ENCODE peak calls at places on chromosome 22, in four cellular contexts. One of them, this sample, is unnamed.

GRCh38 chr22:36862251-36863242 is 1.7 kb downstream of the NCF4 start:
- DNase-seq in WTC11: no peak
- DNase-seq in K562: no peak
- DNase-seq in H1: no peak
- DNase-seq in this sample: no peak

GRCh38 chr22:46290121-46290842 is 6.4 kb upstream of the GTSE1 start:
- DNase-seq in K562: no peak
- DNase-seq in H1: no peak
- DNase-seq in WTC11: no peak
- DNase-seq in this sample: no peak

GRCh38 chr22:42747701-42748513 is 27.2 kb upstream of the A4GALT start:
- DNase-seq in K562: no peak
- DNase-seq in WTC11: no peak
- DNase-seq in H1: no peak
- DNase-seq in this sample: no peak

GRCh38 chr22:28769394-28770085 is 3.0 kb upstream of the CCDC117 start:
- DNase-seq in WTC11: no peak
- DNase-seq in K562: no peak
- DNase-seq in H1: no peak
- DNase-seq in this sample: no peak

GRCh38 chr22:45709866-45710265 is 38.2 kb downstream of the ATXN10 start:
- DNase-seq in WTC11: no peak
- DNase-seq in H1: no peak
- DNase-seq in K562: no peak
- DNase-seq in this sample: no peak

GRCh38 chr22:41699264-41700104 is at the start of gene MEI1:
- DNase-seq in H1: peak; percentile 75
- DNase-seq in K562: no peak
- DNase-seq in WTC11: peak; percentile 49
- DNase-seq in this sample: no peak

GRCh38 chr22:35575116-35575748 is 34.6 kb downstream of the RASD2 start:
- DNase-seq in H1: no peak
- DNase-seq in WTC11: no peak
- DNase-seq in K562: peak; percentile 20
- DNase-seq in this sample: peak; percentile 57

GRCh38 chr22:36885474-36885873 is 24.7 kb downstream of the NCF4 start:
- DNase-seq in H1: no peak
- DNase-seq in WTC11: no peak
- DNase-seq in K562: no peak
- DNase-seq in this sample: no peak

GRCh38 chr22:19902245-19902699 is 39.3 kb upstream of the COMT start:
- DNase-seq in WTC11: no peak
- DNase-seq in K562: no peak
- DNase-seq in H1: no peak
- DNase-seq in this sample: no peak

GRCh38 chr22:19663286-19663815 is 51.0 kb upstream of the SEPTIN5 start:
- DNase-seq in K562: peak; percentile 29
- DNase-seq in H1: no peak
- DNase-seq in WTC11: no peak
- DNase-seq in this sample: peak; percentile 90

GRCh38 chr22:24937114-24937513 is 9.4 kb downstream of the LHFPL7 start:
- DNase-seq in WTC11: peak; percentile 23
- DNase-seq in H1: no peak
- DNase-seq in K562: no peak
- DNase-seq in this sample: peak; percentile 32

GRCh38 chr22:47289316-47289985 is 527.0 kb downstream of the TBC1D22A start:
- DNase-seq in K562: no peak
- DNase-seq in H1: no peak
- DNase-seq in WTC11: peak; percentile 2
- DNase-seq in this sample: no peak

GRCh38 chr22:37566329-37566837 is 6.1 kb downstream of the CDC42EP1 start:
- DNase-seq in WTC11: no peak
- DNase-seq in H1: no peak
- DNase-seq in K562: no peak
- DNase-seq in this sample: no peak

GRCh38 chr22:28933321-28933720 is 49.9 kb downstream of the ZNRF3 start:
- DNase-seq in WTC11: no peak
- DNase-seq in K562: no peak
- DNase-seq in H1: no peak
- DNase-seq in this sample: no peak

GRCh38 chr22:32204211-32204855 is 540 bp downstream of the RFPL2 start:
- DNase-seq in K562: no peak
- DNase-seq in H1: peak; percentile 71
- DNase-seq in WTC11: peak; percentile 63
- DNase-seq in this sample: peak; percentile 60

GRCh38 chr22:32206774-32207758 is 2.2 kb upstream of the RFPL2 start:
- DNase-seq in WTC11: peak; percentile 61
- DNase-seq in H1: peak; percentile 61
- DNase-seq in K562: no peak
- DNase-seq in this sample: peak; percentile 32

GRCh38 chr22:32207971-32208480 is 3.2 kb upstream of the RFPL2 start:
- DNase-seq in K562: no peak
- DNase-seq in WTC11: no peak
- DNase-seq in H1: no peak
- DNase-seq in this sample: no peak

GRCh38 chr22:32204856-32205722 is at the start of gene RFPL2:
- DNase-seq in K562: no peak
- DNase-seq in H1: peak; percentile 79
- DNase-seq in WTC11: peak; percentile 80
- DNase-seq in this sample: peak; percentile 85

DNA sequence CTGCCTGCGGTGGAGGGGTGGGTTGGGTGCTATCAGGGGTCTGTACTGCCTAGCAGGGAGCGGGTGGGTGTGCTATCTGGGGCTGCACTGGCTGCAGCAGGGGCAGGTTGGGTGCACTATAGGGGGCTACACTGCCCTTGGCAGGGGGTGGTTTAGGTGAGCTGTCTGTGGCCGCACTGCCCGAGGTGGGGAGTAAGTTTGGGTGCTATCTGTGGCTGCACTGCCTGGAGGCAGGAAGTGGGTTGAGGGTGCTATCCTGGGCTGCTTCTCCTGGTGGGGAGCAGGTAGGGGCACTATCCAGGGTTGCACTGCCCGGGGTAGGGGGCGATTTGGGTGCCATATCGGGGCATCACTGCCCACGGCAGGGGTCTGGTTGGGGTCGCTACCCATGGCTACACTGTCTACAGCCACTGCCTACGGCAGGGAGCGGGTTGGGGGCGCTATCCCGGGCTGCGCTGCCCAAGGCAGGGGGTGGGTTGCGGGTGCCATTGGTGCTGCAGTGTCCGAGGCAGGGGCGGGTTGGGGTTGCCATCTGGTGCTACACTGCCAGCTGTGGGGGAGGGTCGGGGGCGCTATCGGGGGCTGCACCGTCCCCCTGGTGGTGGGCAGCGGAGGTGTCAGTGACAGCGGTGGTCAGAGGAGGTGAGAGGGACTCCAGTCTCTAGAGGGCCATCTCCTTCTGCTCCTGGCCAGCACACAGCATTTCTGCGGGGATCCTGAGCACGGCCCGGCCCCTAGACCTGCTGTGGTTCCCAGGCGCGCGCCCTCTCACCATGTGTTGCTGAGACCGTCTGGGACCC is 1.3 kb upstream of the RFPL2 start:
- DNase-seq in K562: no peak
- DNase-seq in WTC11: peak; percentile 68
- DNase-seq in H1: peak; percentile 76
- DNase-seq in this sample: peak; percentile 77
- TF ChIP-seq TEAD4 in K562: no peak
- TF ChIP-seq TEAD4 in WTC11: no peak
- TF ChIP-seq TEAD4 in H1: no peak
- TF ChIP-seq TEAD4 in this sample: no peak

DNA sequence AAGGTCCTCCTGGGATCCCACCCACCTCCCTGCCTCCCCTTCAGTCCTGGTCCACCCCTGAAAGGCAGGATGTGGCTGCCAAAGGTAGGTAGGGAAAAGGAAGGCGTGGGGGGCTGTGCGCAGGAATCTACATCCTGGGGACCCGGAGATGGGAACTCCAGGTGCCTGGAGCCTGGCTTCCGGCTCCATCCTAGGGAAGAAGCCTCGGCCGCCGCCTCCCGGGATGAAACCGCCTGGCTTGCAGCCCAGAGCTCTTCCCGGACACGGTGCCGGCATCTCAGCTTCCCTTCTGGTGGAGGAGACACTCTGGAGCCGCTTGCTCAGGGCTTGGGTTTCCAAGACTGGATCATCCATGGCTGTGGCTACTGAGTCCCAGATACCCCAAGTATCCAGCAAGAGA is 33.3 kb upstream of the PDGFB start:
- DNase-seq in K562: no peak
- DNase-seq in WTC11: no peak
- DNase-seq in H1: no peak
- DNase-seq in this sample: no peak
- TF ChIP-seq TEAD4 in K562: no peak
- TF ChIP-seq TEAD4 in WTC11: no peak
- TF ChIP-seq TEAD4 in H1: no peak
- TF ChIP-seq TEAD4 in this sample: no peak

GRCh38 chr22:30306629-30307016 is 17.3 kb upstream of the CASTOR1 start:
- DNase-seq in WTC11: no peak
- DNase-seq in H1: no peak
- DNase-seq in K562: no peak
- DNase-seq in this sample: no peak

GRCh38 chr22:30304495-30305244 is 15.4 kb upstream of the CASTOR1 start:
- DNase-seq in K562: no peak
- DNase-seq in WTC11: no peak
- DNase-seq in H1: no peak
- DNase-seq in this sample: no peak

GRCh38 chr22:30307026-30307574 is 17.8 kb upstream of the CASTOR1 start:
- DNase-seq in WTC11: no peak
- DNase-seq in H1: no peak
- DNase-seq in K562: no peak
- DNase-seq in this sample: no peak

GRCh38 chr22:30305906-30306628 is 16.8 kb upstream of the CASTOR1 start:
- DNase-seq in H1: no peak
- DNase-seq in WTC11: no peak
- DNase-seq in K562: no peak
- DNase-seq in this sample: no peak

GRCh38 chr22:30305519-30305905 is 16.2 kb upstream of the CASTOR1 start:
- DNase-seq in WTC11: no peak
- DNase-seq in K562: no peak
- DNase-seq in H1: no peak
- DNase-seq in this sample: no peak
- TF ChIP-seq TEAD4 in WTC11: no peak
- TF ChIP-seq TEAD4 in K562: no peak
- TF ChIP-seq TEAD4 in H1: no peak
- TF ChIP-seq TEAD4 in this sample: no peak

DNA sequence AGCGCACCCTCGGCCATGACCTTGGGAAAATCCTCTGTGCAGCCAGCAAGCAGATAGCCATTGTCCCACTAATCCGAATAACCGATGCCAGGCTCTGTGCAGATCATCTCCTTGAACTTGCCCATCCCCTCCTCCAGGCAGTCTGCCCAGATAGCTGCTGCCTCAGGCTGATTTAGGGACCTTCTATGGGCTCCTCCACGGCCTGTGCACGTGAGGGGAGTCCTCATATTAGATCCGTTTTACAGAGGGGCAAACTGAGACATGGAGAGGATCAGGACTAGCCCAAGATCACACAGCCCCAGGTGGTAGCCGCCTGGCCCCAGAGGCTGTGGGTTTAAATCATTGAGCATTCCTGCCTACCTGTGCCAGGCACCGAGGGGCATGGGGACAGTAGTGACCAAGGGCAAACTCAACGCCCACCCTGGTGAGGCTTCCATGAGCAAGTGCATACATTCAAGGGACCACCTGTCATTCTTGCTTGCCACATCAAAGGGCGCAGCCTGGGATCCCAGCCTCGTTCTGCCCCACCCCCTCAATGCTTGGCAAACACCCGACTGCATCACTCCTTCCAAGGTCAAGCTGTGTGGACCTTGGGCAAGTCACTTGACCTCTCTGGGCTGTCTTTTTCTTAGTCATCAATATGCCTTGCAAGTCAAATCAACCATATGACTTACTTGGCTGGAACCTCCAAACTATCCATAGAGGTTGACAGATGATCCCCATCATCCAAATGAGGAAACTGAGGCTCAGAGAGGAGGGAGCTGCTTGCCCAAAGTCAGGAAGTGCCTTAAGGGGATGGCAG is 131.6 kb downstream of the MN1 start:
- DNase-seq in K562: no peak
- DNase-seq in H1: peak; percentile 58
- DNase-seq in WTC11: no peak
- DNase-seq in this sample: no peak
- TF ChIP-seq TEAD4 in K562: no peak
- TF ChIP-seq TEAD4 in H1: no peak
- TF ChIP-seq TEAD4 in WTC11: no peak
- TF ChIP-seq TEAD4 in this sample: no peak

GRCh38 chr22:30602049-30602448 is 4.9 kb upstream of the TCN2 start:
- DNase-seq in K562: no peak
- DNase-seq in WTC11: no peak
- DNase-seq in H1: no peak
- DNase-seq in this sample: no peak
- TF ChIP-seq TEAD4 in K562: no peak
- TF ChIP-seq TEAD4 in WTC11: no peak
- TF ChIP-seq TEAD4 in H1: no peak
- TF ChIP-seq TEAD4 in this sample: no peak

GRCh38 chr22:39251762-39252460 is 7.1 kb upstream of the PDGFB start:
- DNase-seq in WTC11: no peak
- DNase-seq in K562: no peak
- DNase-seq in H1: no peak
- DNase-seq in this sample: no peak
- TF ChIP-seq TEAD4 in WTC11: no peak
- TF ChIP-seq TEAD4 in K562: no peak
- TF ChIP-seq TEAD4 in H1: no peak
- TF ChIP-seq TEAD4 in this sample: no peak